ENCODE peak calls at places on chromosome 15, in four cellular contexts. Y is naive thymus-derived CD8-positive, alpha-beta T cell; C is stimulated activated CD4-positive, alpha-beta T cell treated with anti-CD3 and anti-CD28 coated beads, Interleukin-2, amount 100 ng/mL, for 48 hours; A is anterior cingulate cortex. D is an unnamed sample.

GRCh38 chr15:60721706-60722105 is 242.8 kb upstream of the ICE2 start:
- DNase-seq in Y (no peak), C (no peak), A (no peak), D (no peak)

GRCh38 chr15:74845208-74845568 is 2.2 kb upstream of the ULK3 start:
- DNase-seq in Y (peak), C (peak), A (no peak), D (no peak)

GRCh38 chr15:90799639-90800038 is 68.7 kb upstream of the FURIN start:
- DNase-seq in Y (no peak), C (no peak), A (no peak), D (no peak)

GRCh38 chr15:44584162-44584749 is 47.3 kb downstream of the EIF3J start:
- DNase-seq in Y (peak), C (peak), A (no peak), D (peak)

GRCh38 chr15:91752081-91752810 is 101.3 kb upstream of the SLCO3A1 start:
- DNase-seq in Y (no peak), C (no peak), A (peak), D (peak)

GRCh38 chr15:62803856-62804400 is 238.6 kb upstream of the TPM1 start:
- DNase-seq in Y (no peak), C (no peak), A (no peak), D (no peak)

GRCh38 chr15:83132861-83133523 is 25.5 kb downstream of the TM6SF1 start:
- DNase-seq in Y (no peak), C (no peak), A (no peak), D (no peak)

GRCh38 chr15:101288905-101289513 is 6.0 kb downstream of the SNRPA1 start:
- DNase-seq in Y (no peak), C (no peak), A (no peak), D (no peak)

GRCh38 chr15:25508369-25509002 is 69.7 kb upstream of the UBE3A start:
- DNase-seq in Y (no peak), C (no peak), A (no peak), D (peak)

GRCh38 chr15:52137432-52138357 is 25.1 kb upstream of the BCL2L10 start:
- DNase-seq in Y (no peak), C (no peak), A (no peak), D (no peak)

GRCh38 chr15:47870956-47871625 is 153.8 kb downstream of the SEMA6D start:
- DNase-seq in Y (no peak), C (no peak), A (no peak), D (no peak)

GRCh38 chr15:36557364-36557763 is 22.1 kb upstream of the CDIN1 start:
- DNase-seq in Y (no peak), C (no peak), A (no peak), D (no peak)

GRCh38 chr15:99504823-99505551 is 60.8 kb upstream of the MEF2A start:
- DNase-seq in Y (no peak), C (no peak), A (no peak), D (no peak)

GRCh38 chr15:51579012-51579411 is 43.6 kb downstream of the DMXL2 start:
- DNase-seq in Y (no peak), C (no peak), A (no peak), D (no peak)

GRCh38 chr15:50790778-50791536 is 25.5 kb upstream of the SPPL2A start:
- DNase-seq in Y (no peak), C (no peak), A (no peak), D (no peak)

D was measured in frontal cortex.